ENCODE peak calls at places on chromosomes 7 and 10, in ten cellular contexts. W, G, V, H, X, Q, Z, N, M and A are unnamed samples.

GRCh38 chr10:122152544-122152943 is 118.6 kb upstream of the BTBD16 start:
- DNase-seq in V (no peak), G (peak), H (no peak), Q (peak), W (no peak), N (no peak), X (peak), Z (no peak), M (no peak), A (no peak)

GRCh38 chr7:139916717-139917395 is 87.8 kb downstream of the TBXAS1 start:
- DNase-seq in Z (no peak), G (no peak), N (no peak), X (no peak), H (no peak), W (peak), Q (no peak), V (no peak), M (no peak), A (peak)

GRCh38 chr7:138089080-138089901 is 13.0 kb downstream of the AKR1D1 start:
- DNase-seq in Q (no peak), X (peak), N (no peak), W (no peak), G (no peak), H (no peak), V (no peak), M (no peak), Z (peak), A (no peak)

GRCh38 chr10:126972622-126973414 is 67.6 kb downstream of the DOCK1 start:
- DNase-seq in X (peak), M (no peak), W (no peak), G (no peak), Q (no peak), N (no peak), V (no peak), Z (no peak), H (no peak), A (no peak)

GRCh38 chr10:71846816-71847215 is 4.2 kb downstream of the PSAP start:
- DNase-seq in W (no peak), X (no peak), V (no peak), M (no peak), H (no peak), Z (no peak), Q (no peak), G (no peak), N (no peak), A (no peak)

GRCh38 chr7:138726288-138726687 is 25.1 kb upstream of the SVOPL start:
- DNase-seq in X (no peak), M (no peak), G (no peak), N (no peak), Z (no peak), H (no peak), W (no peak), V (no peak), Q (no peak), A (no peak)

GRCh38 chr7:97021443-97022261 is 3.0 kb downstream of the DLX5 start:
- DNase-seq in X (no peak), M (no peak), Z (no peak), W (no peak), H (no peak), Q (peak), G (no peak), N (peak), V (no peak), A (no peak)

GRCh38 chr10:15365690-15366089 is 5.4 kb downstream of the FAM171A1 start:
- DNase-seq in Q (no peak), V (no peak), N (no peak), X (no peak), G (no peak), Z (no peak), M (no peak), H (no peak), W (no peak), A (no peak)

GRCh38 chr10:101672536-101672935 is 22.4 kb downstream of the FBXW4 start:
- DNase-seq in V (no peak), Z (no peak), H (no peak), W (no peak), G (no peak), X (no peak), Q (peak), M (no peak), N (no peak), A (no peak)

GRCh38 chr10:79331709-79332108 is 15.6 kb upstream of the PPIF start:
- DNase-seq in V (peak), G (no peak), Q (no peak), H (peak), M (peak), W (peak), N (no peak), Z (no peak), X (peak), A (peak)

GRCh38 chr7:51019231-51019844 is 236.6 kb upstream of the GRB10 start:
- DNase-seq in H (peak), X (peak), V (no peak), M (no peak), G (no peak), Z (no peak), Q (peak), W (no peak), N (no peak), A (no peak)

GRCh38 chr7:103857435-103857834 is 132.0 kb downstream of the RELN start:
- DNase-seq in V (no peak), H (no peak), W (no peak), N (no peak), G (no peak), Z (no peak), M (no peak), X (no peak), Q (no peak), A (no peak)

GRCh38 chr10:52703898-52704297 is 68.7 kb downstream of the MBL2 start:
- DNase-seq in N (no peak), X (no peak), G (no peak), Z (no peak), H (no peak), V (no peak), W (no peak), M (no peak), Q (no peak), A (peak)

GRCh38 chr10:131872837-131873375 is 27.9 kb upstream of the PPP2R2D start:
- DNase-seq in Z (no peak), V (no peak), N (no peak), X (no peak), H (no peak), M (no peak), W (no peak), Q (no peak), G (no peak), A (no peak)

GRCh38 chr7:133053321-133053891 is 28.5 kb downstream of the CHCHD3 start:
- DNase-seq in G (no peak), N (no peak), Z (peak), X (peak), Q (no peak), W (no peak), H (peak), M (no peak), V (no peak), A (peak)

GRCh38 chr10:53256623-53257022 is 484.0 kb upstream of the MBL2 start:
- DNase-seq in W (no peak), N (no peak), X (no peak), V (no peak), G (no peak), M (no peak), H (peak), Z (no peak), Q (no peak), A (no peak)

GRCh38 chr10:63478564-63478963 is 12.8 kb upstream of the JMJD1C start:
- DNase-seq in H (no peak), Z (no peak), Q (no peak), X (no peak), N (no peak), W (no peak), V (no peak), G (no peak), M (no peak), A (no peak)

GRCh38 chr10:133164816-133165555 is 5.0 kb downstream of the KNDC1 start:
- DNase-seq in H (no peak), Z (no peak), G (no peak), X (no peak), M (no peak), V (no peak), Q (no peak), N (no peak), W (no peak), A (no peak)

GRCh38 chr10:113450906-113451305 is 101.9 kb upstream of the HABP2 start:
- DNase-seq in Q (peak), H (no peak), G (no peak), X (no peak), Z (no peak), W (no peak), M (no peak), N (no peak), V (no peak), A (no peak)

GRCh38 chr10:78331391-78331922 is 297.8 kb downstream of the RPS24 start:
- DNase-seq in W (no peak), X (peak), M (no peak), G (no peak), Z (no peak), N (no peak), Q (peak), H (no peak), V (no peak), A (no peak)

GRCh38 chr7:157279973-157280841 is 56.6 kb upstream of the DNAJB6 start:
- DNase-seq in V (no peak), X (no peak), G (no peak), N (no peak), W (no peak), Z (no peak), M (no peak), H (no peak), Q (no peak), A (no peak)

GRCh38 chr7:503575-504111 is 16.0 kb downstream of the PDGFA start:
- DNase-seq in G (no peak), Q (no peak), H (no peak), X (no peak), W (no peak), Z (no peak), M (no peak), N (peak), V (no peak), A (no peak)

GRCh38 chr7:104267701-104268368 is 60.0 kb upstream of the ORC5 start:
- DNase-seq in N (no peak), V (no peak), H (no peak), W (no peak), Q (no peak), X (peak), Z (peak), M (peak), G (no peak), A (no peak)

GRCh38 chr7:157235357-157236018 is 96.8 kb downstream of the UBE3C start:
- DNase-seq in G (no peak), H (no peak), N (no peak), Z (no peak), V (no peak), X (peak), M (no peak), Q (no peak), W (no peak), A (no peak)

GRCh38 chr10:4127518-4128315 is 342.7 kb upstream of the KLF6 start:
- DNase-seq in N (no peak), M (peak), G (no peak), V (no peak), H (no peak), X (no peak), W (peak), Q (no peak), Z (no peak), A (peak)

GRCh38 chr10:68095176-68095575 is 14.1 kb upstream of the MYPN start:
- DNase-seq in X (peak), W (no peak), N (no peak), M (no peak), G (no peak), V (no peak), Q (no peak), H (no peak), Z (no peak), A (no peak)

GRCh38 chr10:44747593-44748172 is 163.5 kb upstream of the TMEM72 start:
- DNase-seq in V (no peak), Q (no peak), W (no peak), M (no peak), H (no peak), Z (no peak), G (no peak), N (no peak), X (no peak), A (no peak)

GRCh38 chr10:94546058-94546595 is 539 bp downstream of the HELLS start:
- DNase-seq in W (no peak), Q (no peak), V (peak), H (no peak), X (peak), Z (no peak), M (no peak), N (no peak), G (peak), A (no peak)

GRCh38 chr10:71973777-71974488 is 9.7 kb downstream of the CHST3 start:
- DNase-seq in W (no peak), V (no peak), X (no peak), M (no peak), Q (no peak), N (no peak), Z (no peak), G (no peak), H (no peak), A (no peak)

GRCh38 chr10:46091080-46091833 is 45.2 kb upstream of the MSMB start:
- DNase-seq in X (no peak), N (no peak), Q (peak), W (no peak), H (no peak), V (no peak), M (no peak), G (no peak), Z (no peak), A (no peak)

GRCh38 chr10:70098271-70098670 is 34.4 kb downstream of the AIFM2 start:
- DNase-seq in X (no peak), N (no peak), V (no peak), Z (no peak), M (no peak), W (no peak), Q (no peak), G (no peak), H (no peak), A (no peak)

GRCh38 chr7:42722726-42723125 is 189.1 kb downstream of the C7orf25 start:
- DNase-seq in N (no peak), X (no peak), H (no peak), Q (no peak), G (no peak), W (no peak), M (no peak), V (no peak), Z (no peak), A (no peak)

GRCh38 chr7:158494162-158494586 is 93.4 kb downstream of the PTPRN2 start:
- DNase-seq in Q (no peak), X (no peak), H (no peak), W (no peak), G (no peak), V (no peak), Z (peak), N (no peak), M (peak), A (no peak)

GRCh38 chr10:49076741-49077521 is 38.4 kb downstream of the VSTM4 start:
- DNase-seq in W (peak), H (no peak), G (no peak), M (peak), Z (no peak), V (no peak), N (peak), X (no peak), Q (no peak), A (peak)

GRCh38 chr7:94206295-94206694 is 188.4 kb upstream of the COL1A2 start:
- DNase-seq in V (no peak), Q (no peak), W (no peak), X (peak), N (no peak), H (no peak), Z (no peak), G (no peak), M (no peak), A (no peak)

GRCh38 chr7:13790611-13791010 is 198.9 kb downstream of the ETV1 start:
- DNase-seq in M (no peak), H (no peak), V (no peak), Q (no peak), G (no peak), Z (no peak), W (no peak), N (no peak), X (no peak), A (no peak)

GRCh38 chr7:47383064-47383463 is 198.8 kb downstream of the TNS3 start:
- DNase-seq in M (no peak), W (no peak), G (no peak), Z (no peak), H (no peak), Q (no peak), V (no peak), X (no peak), N (no peak), A (no peak)

GRCh38 chr7:77351539-77352004 is 64.6 kb downstream of the GSAP start:
- DNase-seq in G (no peak), N (no peak), V (peak), Z (peak), X (no peak), H (no peak), Q (peak), M (peak), W (peak), A (peak)

GRCh38 chr10:90458054-90458453 is 399.8 kb downstream of the HTR7 start:
- DNase-seq in Z (no peak), X (no peak), M (no peak), H (peak), V (no peak), N (no peak), Q (no peak), G (no peak), W (no peak), A (no peak)